ENCODE peak calls at places on chromosomes 1 and 21, in eight cellular contexts. S, T, R, D, I, E, J and M are unnamed samples.

GRCh38 chr21:32467291-32467690 is 54.8 kb downstream of the EVA1C start:
- DNase-seq in S (no peak), T (no peak), R (no peak), D (no peak), I (no peak), E (no peak), J (no peak), M (no peak)

GRCh38 chr1:9410737-9411297 is 118.1 kb downstream of the SPSB1 start:
- DNase-seq in S (no peak), T (no peak), R (no peak), D (no peak), I (no peak), E (no peak), J (no peak), M (no peak)

GRCh38 chr1:152112101-152112884 is 3.0 kb downstream of the TCHH start:
- DNase-seq in S (peak; percentile 9), T (no peak), R (no peak), D (no peak), I (no peak), E (no peak), J (no peak), M (no peak)

GRCh38 chr1:111290640-111291039 is at the start of gene CHIA:
- DNase-seq in S (no peak), T (no peak), R (no peak), D (no peak), I (no peak), E (no peak), J (no peak), M (no peak)

GRCh38 chr21:7947422-7947821 is 2574.0 kb upstream of the TPTE start:
- DNase-seq in S (no peak), T (no peak), R (no peak), D (no peak), I (no peak), E (no peak), J (no peak), M (no peak)

GRCh38 chr1:180027949-180028445 is 73.4 kb downstream of the CEP350 start:
- DNase-seq in S (no peak), T (peak; percentile 62), R (no peak), D (no peak), I (no peak), E (no peak), J (no peak), M (no peak)

GRCh38 chr1:150720703-150721102 is at the start of gene HORMAD1:
- DNase-seq in S (no peak), T (no peak), R (no peak), D (no peak), I (no peak), E (no peak), J (no peak), M (no peak)

GRCh38 chr1:9230869-9231533 is 3.6 kb upstream of the H6PD start:
- DNase-seq in S (no peak), T (no peak), R (no peak), D (no peak), I (no peak), E (no peak), J (no peak), M (no peak)

GRCh38 chr21:45506241-45506817 is 35.9 kb downstream of the SLC19A1 start:
- DNase-seq in S (peak; percentile 8), T (no peak), R (no peak), D (no peak), I (no peak), E (no peak), J (no peak), M (no peak)

GRCh38 chr1:20611652-20612051 is 21.6 kb upstream of the PINK1 start:
- DNase-seq in S (no peak), T (no peak), R (no peak), D (no peak), I (no peak), E (no peak), J (no peak), M (no peak)

GRCh38 chr1:36913523-36914060 is 120.7 kb downstream of the GRIK3 start:
- DNase-seq in S (no peak), T (no peak), R (no peak), D (no peak), I (no peak), E (no peak), J (no peak), M (no peak)

GRCh38 chr1:145871994-145872411 is 13.1 kb upstream of the PIAS3 start:
- DNase-seq in S (no peak), T (peak; percentile 25), R (no peak), D (peak; percentile 49), I (peak; percentile 42), E (peak; percentile 21), J (peak; percentile 22), M (no peak)

GRCh38 chr1:223556414-223557124 is 108.9 kb downstream of the CAPN8 start:
- DNase-seq in S (peak; percentile 69), T (peak; percentile 4), R (peak; percentile 81), D (no peak), I (no peak), E (no peak), J (peak; percentile 59), M (peak; percentile 44)

GRCh38 chr1:221562542-221563475 is 179.1 kb downstream of the DUSP10 start:
- DNase-seq in S (no peak), T (no peak), R (no peak), D (no peak), I (no peak), E (no peak), J (no peak), M (no peak)

GRCh38 chr1:9388628-9389184 is 96.0 kb downstream of the SPSB1 start:
- DNase-seq in S (no peak), T (no peak), R (peak; percentile 84), D (no peak), I (no peak), E (no peak), J (no peak), M (no peak)

GRCh38 chr1:195019385-195019784 is 1588.9 kb downstream of the KCNT2 start:
- DNase-seq in S (no peak), T (peak; percentile 35), R (no peak), D (no peak), I (no peak), E (no peak), J (no peak), M (no peak)

GRCh38 chr1:71089536-71090270 is 8.9 kb upstream of the ZRANB2 start:
- DNase-seq in S (no peak), T (peak; percentile 68), R (no peak), D (no peak), I (no peak), E (no peak), J (no peak), M (no peak)

GRCh38 chr1:229199892-229200291 is 71.0 kb upstream of the RAB4A start:
- DNase-seq in S (no peak), T (no peak), R (no peak), D (no peak), I (no peak), E (peak; percentile 10), J (no peak), M (no peak)

GRCh38 chr1:226864311-226864710 is 6.1 kb upstream of the PSEN2 start:
- DNase-seq in S (no peak), T (no peak), R (no peak), D (no peak), I (no peak), E (no peak), J (no peak), M (no peak)

GRCh38 chr1:116268211-116268610 is 104.8 kb upstream of the ATP1A1 start:
- DNase-seq in S (peak; percentile 73), T (no peak), R (peak; percentile 81), D (peak; percentile 4), I (no peak), E (no peak), J (no peak), M (no peak)